ENCODE peak calls at places on chromosomes 12 and 14, in eight cellular contexts. Z is NCI-H1092 treated with DMSO at 0.1 percent for 48 hours, A is DMS 273 treated with DMSO at 0.1 percent for 48 hours, H is hippocampal formation, Q is pulmonary artery endothelial cell, G is PC-3, R is GM04504, Y is NCI-H774. M is an unnamed sample.

GRCh38 chr12:6341439-6342139 is at the start of gene TNFRSF1A:
- DNase-seq in Z (no peak), A (peak; percentile 53), H (peak; percentile 50), Q (no peak), G (peak; percentile 61), R (no peak), Y (no peak), M (peak; percentile 54)

GRCh38 chr14:57293851-57294837 is 25.4 kb downstream of the AP5M1 start:
- DNase-seq in Z (peak; percentile 1), A (no peak), H (no peak), Q (no peak), G (peak; percentile 53), R (no peak), Y (no peak), M (no peak)

GRCh38 chr14:100293497-100294212 is 12.6 kb downstream of the SLC25A29 start:
- DNase-seq in Z (no peak), A (no peak), H (no peak), Q (no peak), G (no peak), R (no peak), Y (no peak), M (no peak)

GRCh38 chr14:79011091-79011919 is 841.1 kb downstream of the NRXN3 start:
- DNase-seq in Z (peak; percentile 87), A (peak; percentile 6), H (no peak), Q (no peak), G (peak; percentile 85), R (peak; percentile 38), Y (peak; percentile 8), M (no peak)

GRCh38 chr12:93229494-93230310 is 148.0 kb upstream of the NUDT4 start:
- DNase-seq in Z (no peak), A (no peak), H (no peak), Q (no peak), G (peak; percentile 94), R (peak; percentile 53), Y (no peak), M (no peak)

GRCh38 chr14:71855399-71856036 is 76.7 kb upstream of the RGS6 start:
- DNase-seq in Z (peak; percentile 60), A (peak; percentile 52), H (peak; percentile 24), Q (peak; percentile 36), G (peak; percentile 89), R (peak; percentile 42), Y (no peak), M (peak; percentile 13)

GRCh38 chr12:64390275-64390851 is at the start of gene C12orf56:
- DNase-seq in Z (peak; percentile 32), A (no peak), H (no peak), Q (no peak), G (no peak), R (no peak), Y (peak; percentile 61), M (no peak)

GRCh38 chr14:30472001-30472400 is 87.0 kb upstream of the G2E3 start:
- DNase-seq in Z (no peak), A (no peak), H (no peak), Q (no peak), G (no peak), R (no peak), Y (no peak), M (no peak)

GRCh38 chr14:100292301-100292775 is 13.9 kb downstream of the SLC25A29 start:
- DNase-seq in Z (no peak), A (no peak), H (no peak), Q (no peak), G (no peak), R (no peak), Y (no peak), M (no peak)

GRCh38 chr12:110102255-110102654 is 21.9 kb upstream of the IFT81 start:
- DNase-seq in Z (peak; percentile 29), A (peak; percentile 62), H (no peak), Q (no peak), G (peak; percentile 97), R (no peak), Y (no peak), M (no peak)

GRCh38 chr14:93068721-93069120 is 47.0 kb downstream of the ITPK1 start:
- DNase-seq in Z (no peak), A (no peak), H (no peak), Q (no peak), G (no peak), R (no peak), Y (no peak), M (no peak)

GRCh38 chr12:50764116-50764860 is 387 bp downstream of the ATF1 start:
- DNase-seq in Z (peak; percentile 70), A (peak; percentile 27), H (peak; percentile 74), Q (no peak), G (no peak), R (peak; percentile 9), Y (peak; percentile 92), M (no peak)

GRCh38 chr12:28191690-28192089 is 1.4 kb downstream of the CCDC91 start:
- DNase-seq in Z (no peak), A (no peak), H (no peak), Q (no peak), G (no peak), R (no peak), Y (no peak), M (no peak)

GRCh38 chr12:39605501-39605900 is 14.1 kb downstream of the ABCD2 start:
- DNase-seq in Z (no peak), A (no peak), H (no peak), Q (no peak), G (peak; percentile 38), R (no peak), Y (no peak), M (no peak)

GRCh38 chr12:107684990-107685359 is 624 bp upstream of the PWP1 start:
- DNase-seq in Z (peak; percentile 16), A (peak; percentile 34), H (no peak), Q (no peak), G (peak; percentile 8), R (no peak), Y (peak; percentile 55), M (no peak)

GRCh38 chr12:123908884-123909807 is 63.5 kb downstream of the CCDC92 start:
- DNase-seq in Z (peak; percentile 71), A (no peak), H (no peak), Q (no peak), G (no peak), R (no peak), Y (peak; percentile 44), M (no peak)

GRCh38 chr12:69129564-69129963 is 109.8 kb upstream of the CPSF6 start:
- DNase-seq in Z (no peak), A (no peak), H (no peak), Q (no peak), G (no peak), R (no peak), Y (no peak), M (no peak)

GRCh38 chr12:3119192-3119744 is 42.1 kb downstream of the TSPAN9 start:
- DNase-seq in Z (no peak), A (no peak), H (no peak), Q (no peak), G (no peak), R (no peak), Y (no peak), M (no peak)

GRCh38 chr12:60266381-60266852 is 670.6 kb downstream of the SLC16A7 start:
- DNase-seq in Z (no peak), A (no peak), H (no peak), Q (no peak), G (peak; percentile 91), R (no peak), Y (no peak), M (peak; percentile 28)

GRCh38 chr12:3076730-3077571 is at the start of gene TSPAN9:
- DNase-seq in Z (peak; percentile 72), A (no peak), H (peak; percentile 75), Q (no peak), G (peak; percentile 52), R (no peak), Y (peak; percentile 68), M (no peak)

GRCh38 chr12:109304485-109304884 is 4.6 kb downstream of the FOXN4 start:
- DNase-seq in Z (peak; percentile 65), A (no peak), H (no peak), Q (no peak), G (no peak), R (no peak), Y (no peak), M (no peak)

GRCh38 chr12:132159555-132160003 is 15.3 kb downstream of the NOC4L start:
- DNase-seq in Z (no peak), A (no peak), H (no peak), Q (no peak), G (peak; percentile 32), R (no peak), Y (no peak), M (no peak)

GRCh38 chr12:104310751-104311297 is 7.3 kb downstream of the EID3 start:
- DNase-seq in Z (no peak), A (no peak), H (no peak), Q (no peak), G (no peak), R (no peak), Y (no peak), M (no peak)

GRCh38 chr12:109726511-109727038 is 12.9 kb downstream of the FAM222A start:
- DNase-seq in Z (no peak), A (no peak), H (peak; percentile 59), Q (no peak), G (no peak), R (no peak), Y (no peak), M (no peak)

GRCh38 chr12:18431776-18432175 is 170.5 kb downstream of the PIK3C2G start:
- DNase-seq in Z (no peak), A (no peak), H (no peak), Q (no peak), G (no peak), R (no peak), Y (no peak), M (no peak)

GRCh38 chr12:131318045-131318685 is 364.5 kb downstream of the ADGRD1 start:
- DNase-seq in Z (no peak), A (no peak), H (no peak), Q (no peak), G (no peak), R (no peak), Y (no peak), M (no peak)

GRCh38 chr14:63178912-63179311 is 25.3 kb upstream of the RHOJ start:
- DNase-seq in Z (no peak), A (no peak), H (no peak), Q (no peak), G (peak; percentile 78), R (no peak), Y (no peak), M (no peak)

GRCh38 chr12:49618576-49618975 is 4.8 kb upstream of the PRPF40B start:
- DNase-seq in Z (no peak), A (no peak), H (no peak), Q (no peak), G (no peak), R (no peak), Y (no peak), M (no peak)

GRCh38 chr12:131092911-131093901 is 139.5 kb downstream of the ADGRD1 start:
- DNase-seq in Z (no peak), A (no peak), H (no peak), Q (no peak), G (peak; percentile 66), R (no peak), Y (no peak), M (no peak)

GRCh38 chr12:124916370-124917134 is 2.1 kb upstream of the UBC start:
- DNase-seq in Z (no peak), A (no peak), H (no peak), Q (peak; percentile 69), G (peak; percentile 99), R (peak; percentile 88), Y (no peak), M (no peak)

GRCh38 chr14:55097894-55098560 is 31.0 kb upstream of the LGALS3 start:
- DNase-seq in Z (no peak), A (no peak), H (no peak), Q (no peak), G (peak; percentile 68), R (no peak), Y (no peak), M (no peak)

GRCh38 chr12:83823386-83824045 is 1089.1 kb downstream of the SLC6A15 start:
- DNase-seq in Z (peak; percentile 30), A (no peak), H (peak; percentile 28), Q (no peak), G (peak; percentile 64), R (no peak), Y (no peak), M (no peak)